ENCODE peak calls at places on chromosomes 1 and 21, in seven cellular contexts. H is PC-3, G is T-cell, I is RWPE2, T is NCI-H2227 treated with DMSO at 0.1 percent for 48 hours, D is occipital lobe, Y is colonic mucosa. F is an unnamed sample.

GRCh38 chr21:44267655-44268142 is 6.0 kb upstream of the DNMT3L start:
- DNase-seq in D (no peak), I (no peak), Y (no peak), G (no peak), H (peak; percentile 6), T (no peak), F (no peak)

GRCh38 chr1:8689431-8690252 is 127.8 kb downstream of the RERE start:
- DNase-seq in H (no peak), G (no peak), Y (no peak), T (no peak), D (no peak), I (no peak), F (no peak)

GRCh38 chr1:20499105-20499504 is 8.8 kb downstream of the MUL1 start:
- DNase-seq in H (no peak), Y (no peak), G (no peak), I (no peak), D (no peak), T (no peak), F (no peak)

GRCh38 chr1:10867138-10867721 is 70.8 kb upstream of the CASZ1 start:
- DNase-seq in H (peak; percentile 69), T (no peak), D (no peak), I (no peak), Y (peak; percentile 64), G (peak; percentile 36), F (peak; percentile 13)

GRCh38 chr1:164688791-164689190 is 129.8 kb downstream of the PBX1 start:
- DNase-seq in Y (no peak), T (no peak), D (no peak), I (no peak), H (no peak), G (no peak), F (no peak)

GRCh38 chr1:239976130-239976968 is 115.3 kb upstream of the FMN2 start:
- DNase-seq in G (no peak), Y (peak; percentile 48), T (peak; percentile 36), I (no peak), H (peak; percentile 86), D (peak; percentile 15), F (no peak)

GRCh38 chr1:117213046-117213445 is 2.3 kb upstream of the VTCN1 start:
- DNase-seq in D (no peak), G (no peak), Y (no peak), T (no peak), H (no peak), I (no peak), F (no peak)

GRCh38 chr1:182608850-182609610 is 4.8 kb upstream of the RGS16 start:
- DNase-seq in Y (no peak), H (no peak), G (no peak), T (no peak), D (no peak), I (no peak), F (no peak)

GRCh38 chr1:36172983-36173382 is 17.0 kb downstream of the MAP7D1 start:
- DNase-seq in G (no peak), T (no peak), I (no peak), H (peak; percentile 93), Y (no peak), D (no peak), F (no peak)

GRCh38 chr1:3955196-3955772 is 55.2 kb upstream of the C1orf174 start:
- DNase-seq in H (no peak), T (no peak), G (no peak), Y (peak; percentile 23), I (no peak), D (no peak), F (no peak)

GRCh38 chr1:177567393-177567792 is 396.6 kb downstream of the BRINP2 start:
- DNase-seq in G (no peak), Y (no peak), I (no peak), H (peak; percentile 34), D (no peak), T (no peak), F (no peak)

GRCh38 chr1:179365342-179366092 is at the start of gene AXDND1:
- DNase-seq in D (peak; percentile 66), T (peak; percentile 84), I (peak; percentile 76), Y (peak; percentile 93), G (peak; percentile 92), H (peak; percentile 65), F (peak; percentile 86)

GRCh38 chr1:150895618-150896017 is 8.7 kb downstream of the CTXND2 start:
- DNase-seq in D (no peak), G (no peak), T (peak; percentile 22), Y (no peak), I (no peak), H (peak; percentile 95), F (no peak)

GRCh38 chr1:240399381-240399780 is 212.6 kb downstream of the GREM2 start:
- DNase-seq in H (peak; percentile 69), Y (no peak), T (no peak), G (no peak), I (no peak), D (peak; percentile 59), F (no peak)

GRCh38 chr1:37763791-37764741 is 854 bp downstream of the EPHA10 start:
- DNase-seq in H (no peak), G (no peak), D (no peak), Y (peak; percentile 55), T (peak; percentile 20), I (no peak), F (no peak)

GRCh38 chr21:42400525-42400924 is 3.2 kb upstream of the UBASH3A start:
- DNase-seq in H (peak; percentile 23), I (no peak), D (no peak), Y (no peak), G (no peak), T (no peak), F (no peak)

GRCh38 chr1:48493970-48494769 is 22.2 kb upstream of the SPATA6 start:
- DNase-seq in H (peak; percentile 80), D (peak; percentile 75), G (no peak), T (no peak), Y (peak; percentile 34), I (no peak), F (no peak)

GRCh38 chr1:186050360-186050759 is 316.2 kb downstream of the HMCN1 start:
- DNase-seq in T (no peak), D (no peak), I (no peak), G (no peak), H (peak; percentile 79), Y (no peak), F (no peak)

GRCh38 chr1:60878323-60878722 is 204.0 kb upstream of the NFIA start:
- DNase-seq in Y (no peak), I (no peak), H (peak; percentile 47), D (no peak), T (no peak), G (no peak), F (no peak)

GRCh38 chr1:37792943-37793686 is 532 bp upstream of the MANEAL start:
- DNase-seq in D (no peak), G (no peak), I (no peak), H (no peak), T (no peak), Y (no peak), F (no peak)

GRCh38 chr1:245807306-245807705 is 652.5 kb downstream of the KIF26B start:
- DNase-seq in D (no peak), H (no peak), I (no peak), G (no peak), T (no peak), Y (no peak), F (no peak)

GRCh38 chr1:155261401-155261887 is 716 bp downstream of the SCAMP3 start:
- DNase-seq in H (no peak), T (no peak), G (no peak), Y (peak; percentile 36), D (no peak), I (no peak), F (no peak)

GRCh38 chr1:10679521-10680220 is 116.8 kb downstream of the CASZ1 start:
- DNase-seq in Y (peak; percentile 69), I (no peak), T (no peak), D (no peak), G (no peak), H (peak; percentile 82), F (peak; percentile 56)

GRCh38 chr1:107963601-107964396 is 1.2 kb downstream of the VAV3 start:
- DNase-seq in D (peak; percentile 18), T (no peak), H (no peak), G (peak; percentile 19), I (no peak), Y (peak; percentile 25), F (peak; percentile 47)

GRCh38 chr21:38244407-38244787 is 12.4 kb upstream of the KCNJ15 start:
- DNase-seq in G (no peak), D (no peak), Y (no peak), I (no peak), T (no peak), H (no peak), F (no peak)

GRCh38 chr21:35095859-35096291 is 46.8 kb upstream of the RUNX1 start:
- DNase-seq in T (no peak), I (no peak), D (no peak), Y (no peak), H (no peak), G (no peak), F (no peak)

GRCh38 chr1:111745670-111746613 is 6.7 kb upstream of the INKA2 start:
- DNase-seq in G (no peak), I (no peak), D (no peak), H (no peak), T (peak; percentile 6), Y (no peak), F (no peak)

GRCh38 chr1:221672160-221672762 is 69.6 kb downstream of the DUSP10 start:
- DNase-seq in H (peak; percentile 63), T (no peak), Y (no peak), D (no peak), I (no peak), G (no peak), F (no peak)

GRCh38 chr1:235131961-235132360 is 3.3 kb upstream of the TOMM20 start:
- DNase-seq in Y (no peak), G (no peak), T (no peak), D (no peak), H (no peak), I (no peak), F (no peak)

GRCh38 chr1:28507247-28507645 is 1.4 kb downstream of the RCC1 start:
- DNase-seq in G (no peak), H (no peak), D (no peak), T (no peak), I (no peak), Y (peak; percentile 26), F (no peak)

GRCh38 chr1:19083081-19083480 is 126.6 kb upstream of the IFFO2 start:
- DNase-seq in I (no peak), Y (no peak), D (no peak), G (no peak), T (no peak), H (no peak), F (no peak)

GRCh38 chr21:44516828-44517174 is 23.2 kb downstream of the KRTAP10-1 start:
- DNase-seq in G (no peak), Y (no peak), I (peak; percentile 51), D (no peak), H (no peak), T (no peak), F (no peak)

GRCh38 chr1:17355898-17356297 is 16.1 kb upstream of the PADI6 start:
- DNase-seq in T (no peak), I (no peak), D (no peak), Y (no peak), H (no peak), G (peak; percentile 27), F (no peak)

GRCh38 chr1:153635872-153636271 is 2.0 kb downstream of the CHTOP start:
- DNase-seq in G (no peak), Y (no peak), I (no peak), H (no peak), T (no peak), D (no peak), F (no peak)

GRCh38 chr1:204350265-204350664 is 9.5 kb downstream of the PLEKHA6 start:
- DNase-seq in H (no peak), D (no peak), T (no peak), G (no peak), I (no peak), Y (no peak), F (no peak)

GRCh38 chr1:214615111-214615510 is 12.1 kb downstream of the CENPF start:
- DNase-seq in T (no peak), I (no peak), H (peak; percentile 91), D (no peak), G (no peak), Y (no peak), F (no peak)

GRCh38 chr1:245500546-245500945 is 345.8 kb downstream of the KIF26B start:
- DNase-seq in Y (no peak), G (no peak), D (no peak), I (peak; percentile 73), T (no peak), H (peak; percentile 29), F (no peak)

F was measured in GDM1.